ENCODE peak calls at places on chromosomes 7 and 10, in five cellular contexts. D is lower lobe of right lung, G is adrenal gland, F is heart left ventricle, A is upper lobe of right lung. S is an unnamed sample. For H3K9me3, the result is how much of the 10 kb centered on the place peaks cover.

GRCh38 chr7:116101709-116102108 is 71.1 kb upstream of the TFEC start:
- DNase-seq in G (no peak), F (no peak), D (no peak), A (no peak), S (no peak)

GRCh38 chr10:91613411-91614253 is 19.2 kb downstream of the PPP1R3C start:
- DNase-seq in A (no peak), G (peak), D (no peak), F (no peak), S (no peak)

GRCh38 chr10:119652361-119652760 is 1.2 kb downstream of the BAG3 start:
- DNase-seq in G (no peak), A (no peak), D (no peak), F (no peak), S (peak)

GRCh38 chr10:10462116-10462515 is 555.6 kb upstream of the CELF2 start:
- DNase-seq in A (no peak), G (no peak), D (no peak), F (no peak), S (no peak)

GRCh38 chr7:1852781-1853618 is 182.9 kb downstream of the ELFN1 start:
- DNase-seq in D (peak), G (no peak), F (peak), A (peak), S (no peak)

GRCh38 chr7:7816816-7817536 is 98.6 kb upstream of the RPA3 start:
- DNase-seq in D (no peak), A (no peak), G (no peak), F (no peak), S (no peak)

GRCh38 chr10:37737336-37737735 is 120.1 kb downstream of the ZNF248 start:
- DNase-seq in G (no peak), F (no peak), D (no peak), A (no peak), S (no peak)

GRCh38 chr7:5421626-5422323 is 1.9 kb downstream of the TNRC18 start:
- DNase-seq in G (peak), A (peak), F (peak), D (peak), S (peak)

GRCh38 chr10:133179651-133180050 is 19.6 kb downstream of the KNDC1 start:
- DNase-seq in A (peak), G (no peak), F (no peak), D (no peak), S (no peak)

GRCh38 chr10:70652761-70653657 is 19.3 kb upstream of the ADAMTS14 start:
- DNase-seq in A (no peak), D (no peak), F (peak), G (peak), S (peak)

GRCh38 chr10:53140516-53140915 is 367.9 kb upstream of the MBL2 start:
- DNase-seq in F (no peak), G (no peak), D (no peak), A (no peak), S (no peak)

GRCh38 chr7:55254596-55255500 is 110.3 kb upstream of the LANCL2 start:
- DNase-seq in A (peak), F (peak), G (peak), D (peak), S (peak)

GRCh38 chr10:11757452-11757819 is 15.3 kb downstream of the ECHDC3 start:
- DNase-seq in A (peak), G (peak), D (no peak), F (peak), S (peak)

GRCh38 chr10:46035923-46036849 is 5.8 kb upstream of the NCOA4 start:
- DNase-seq in F (no peak), G (no peak), A (no peak), D (no peak), S (no peak)

GRCh38 chr10:93337309-93337721 is 144.8 kb downstream of the MYOF start:
- DNase-seq in F (no peak), D (no peak), A (no peak), G (no peak), S (no peak)

GRCh38 chr7:41006591-41006990 is 696.3 kb downstream of the INHBA start:
- DNase-seq in D (no peak), A (no peak), G (no peak), F (no peak), S (no peak)

GRCh38 chr10:17200885-17201164 is 647 bp downstream of the TRDMT1 start:
- DNase-seq in D (no peak), G (peak), F (no peak), A (no peak), S (peak)

DNA sequence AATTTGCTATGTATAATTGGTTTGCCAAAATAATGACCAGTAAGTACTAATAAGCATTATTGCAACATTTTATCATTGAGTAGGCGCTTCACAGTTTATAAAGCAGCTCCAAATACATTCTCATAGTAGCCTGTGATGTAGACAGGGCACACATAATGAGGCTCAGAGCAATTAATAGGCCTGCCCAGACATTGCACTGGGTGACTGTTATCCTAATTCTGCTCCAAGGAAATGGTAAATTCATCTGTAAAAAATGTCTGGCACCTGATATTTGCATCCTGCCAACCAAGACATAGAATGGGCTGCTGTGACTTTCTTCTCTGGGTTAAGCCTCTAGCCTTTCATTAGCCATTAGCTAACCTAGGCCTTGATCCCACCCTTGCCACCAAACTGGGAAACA is 97.6 kb downstream of the SEM1 start:
- DNase-seq in D (no peak), F (no peak), A (no peak), G (no peak), S (no peak)
- H3K9me3 ChIP-seq in D (under half), F (under half), A (under half), G (under half), S (under half)

DNA sequence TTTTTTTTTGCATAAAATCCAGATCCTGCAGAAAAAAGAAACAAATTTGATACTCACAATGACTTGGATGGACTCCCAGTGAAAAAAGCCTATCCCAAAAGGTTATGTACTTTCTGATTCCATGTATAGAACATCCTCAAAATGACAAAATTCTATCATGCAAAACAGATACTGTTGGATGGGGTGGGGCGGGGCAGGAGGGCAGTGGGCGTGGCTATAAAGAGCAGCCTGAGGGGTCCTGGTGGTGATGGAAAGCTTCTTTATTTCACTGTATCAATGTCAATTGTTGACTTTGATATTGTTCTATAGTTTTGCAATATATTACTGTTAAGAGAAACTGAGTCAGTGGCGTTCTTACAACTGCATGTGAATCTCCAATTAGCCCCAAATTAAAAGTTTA is 101.7 kb downstream of the LHPP start:
- DNase-seq in F (no peak), A (no peak), D (no peak), G (no peak), S (no peak)
- H3K9me3 ChIP-seq in F (under half), A (under half), D (under half), G (under half), S (under half)

DNA sequence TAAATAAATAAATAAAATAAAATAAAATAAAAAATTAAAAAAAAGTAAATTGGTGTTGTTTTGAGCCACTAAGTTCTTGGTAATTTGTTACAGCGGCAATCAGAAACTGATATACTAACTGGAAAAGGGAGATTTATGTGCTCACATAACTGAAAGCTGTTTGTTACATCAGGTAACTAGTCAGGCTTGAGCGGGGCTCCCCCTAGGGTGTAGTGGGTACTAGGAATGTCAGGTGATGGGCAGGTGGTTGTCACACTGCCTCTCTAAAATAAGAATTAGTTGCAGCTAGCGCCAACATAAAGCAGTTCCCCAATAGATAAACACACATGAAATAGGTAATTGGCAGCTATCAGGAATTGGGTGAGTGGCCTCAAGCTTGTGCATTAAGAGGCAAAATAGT is 1336.9 kb downstream of the XPNPEP1 start:
- DNase-seq in A (no peak), G (no peak), F (no peak), D (no peak), S (no peak)
- H3K9me3 ChIP-seq in A (under half), G (under half), F (under half), D (under half), S (under half)

GRCh38 chr10:61244261-61244775 is 208.9 kb downstream of the TMEM26 start:
- DNase-seq in A (no peak), D (no peak), G (no peak), F (no peak), S (no peak)

GRCh38 chr10:61251089-61251488 is 202.1 kb downstream of the TMEM26 start:
- DNase-seq in G (no peak), F (no peak), D (no peak), A (no peak), S (no peak)

GRCh38 chr10:61250131-61250530 is 203.1 kb downstream of the TMEM26 start:
- DNase-seq in A (no peak), G (no peak), F (no peak), D (no peak), S (no peak)

DNA sequence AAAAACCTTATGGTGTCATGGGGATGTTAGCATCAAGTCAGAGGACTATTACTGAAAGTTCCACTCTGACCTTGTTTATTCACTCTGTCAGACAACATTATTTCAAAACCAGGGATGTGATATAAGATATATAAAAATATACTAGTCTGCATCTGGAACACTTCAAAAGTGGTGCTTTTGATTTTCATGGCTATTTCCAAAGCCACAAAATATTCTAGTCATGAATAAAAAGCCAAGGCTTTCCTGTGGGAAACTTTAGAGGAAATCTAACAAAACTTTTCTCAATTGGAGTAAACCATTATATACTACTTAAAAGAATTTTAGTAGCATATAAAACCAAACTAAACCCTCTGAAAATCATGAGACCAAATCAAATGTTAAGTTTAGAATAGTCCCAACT is 205.2 kb downstream of the TMEM26 start:
- DNase-seq in G (no peak), F (no peak), A (no peak), D (no peak), S (no peak)
- H3K9me3 ChIP-seq in G (under half), F (under half), A (under half), D (under half), S (under half)

DNA sequence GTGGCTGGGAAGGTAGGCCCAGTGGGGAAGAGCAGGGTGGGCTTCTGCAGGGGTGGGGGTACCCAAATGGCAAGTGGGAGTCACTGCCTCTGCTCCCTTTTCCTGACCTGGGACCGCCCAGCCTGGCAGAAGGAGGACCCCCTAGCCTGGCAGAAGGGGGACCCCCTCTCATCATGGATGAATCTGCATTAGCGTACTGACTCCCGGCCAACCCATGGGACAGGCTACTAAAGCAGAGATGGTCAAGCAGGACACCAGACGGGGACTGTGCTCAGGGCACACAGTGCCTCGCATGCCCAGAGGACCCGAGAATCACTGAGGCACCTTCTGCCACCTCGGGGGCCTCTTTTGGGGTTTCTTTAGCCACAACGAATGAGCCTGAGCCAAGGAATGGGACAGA is 577.5 kb downstream of the GLRX3 start:
- DNase-seq in F (no peak), A (peak), G (no peak), D (no peak), S (no peak)
- H3K9me3 ChIP-seq in F (under half), A (under half), G (under half), D (under half), S (under half)

DNA sequence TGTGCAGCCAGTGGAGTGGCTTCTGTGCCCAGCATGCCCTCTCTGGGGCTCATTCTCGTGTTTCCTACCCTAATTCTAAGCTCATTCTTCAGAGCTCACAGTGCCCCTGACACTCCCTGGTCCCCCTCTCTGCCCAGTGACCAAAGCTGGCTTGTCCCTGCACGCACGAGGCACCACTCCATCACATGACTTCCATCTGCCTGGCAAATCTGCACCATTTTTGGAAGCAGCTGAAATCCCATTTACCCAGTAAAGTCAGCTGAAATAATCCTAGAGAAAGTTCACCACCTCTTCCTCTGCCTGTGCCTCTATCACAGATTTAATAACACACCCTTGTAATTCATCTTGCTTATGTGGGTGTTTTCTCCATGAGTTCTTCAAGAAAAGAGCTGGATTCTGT is 616.9 kb downstream of the PTPRN2 start:
- DNase-seq in A (no peak), D (no peak), F (no peak), G (no peak), S (no peak)
- H3K9me3 ChIP-seq in A (under half), D (under half), F (under half), G (under half), S (under half)

GRCh38 chr10:108797573-108797972 is 1125.7 kb downstream of the XPNPEP1 start:
- DNase-seq in G (no peak), A (no peak), F (no peak), D (no peak), S (no peak)
- H3K9me3 ChIP-seq in G (under half), A (under half), F (under half), D (under half), S (under half)

GRCh38 chr7:157951300-157952049 is 614.7 kb downstream of the DNAJB6 start:
- DNase-seq in G (no peak), F (no peak), D (no peak), A (no peak), S (no peak)
- H3K9me3 ChIP-seq in G (under half), F (under half), D (under half), A (under half), S (under half)